ENCODE peak calls at places on chromosomes 6 and 20, in nine cellular contexts. One of them, this sample, is unnamed.

GRCh38 chr6:112286010-112286409 is 31.6 kb upstream of the LAMA4 start:
- DNase-seq in foreskin fibroblast: no peak
- DNase-seq in left cardiac atrium: no peak
- DNase-seq in cerebellum: no peak
- DNase-seq in ovary: no peak
- DNase-seq in stimulated activated CD4-positive, alpha-beta T cell treated with anti-CD3 and anti-CD28 coated beads, Interleukin-4, amount 100 ng/mL, for 48 hours: peak; percentile 42
- DNase-seq in NCI-H460: no peak
- DNase-seq in left ventricle myocardium inferior: no peak
- DNase-seq in Daoy: peak; percentile 44
- DNase-seq in this sample: no peak

GRCh38 chr20:48294196-48294595 is 508.9 kb upstream of the SULF2 start:
- DNase-seq in foreskin fibroblast: peak; percentile 45
- DNase-seq in left cardiac atrium: no peak
- DNase-seq in cerebellum: no peak
- DNase-seq in ovary: no peak
- DNase-seq in stimulated activated CD4-positive, alpha-beta T cell treated with anti-CD3 and anti-CD28 coated beads, Interleukin-4, amount 100 ng/mL, for 48 hours: no peak
- DNase-seq in NCI-H460: no peak
- DNase-seq in left ventricle myocardium inferior: no peak
- DNase-seq in Daoy: peak; percentile 87
- DNase-seq in this sample: no peak

GRCh38 chr6:37602360-37602759 is 95.3 kb downstream of the MDGA1 start:
- DNase-seq in foreskin fibroblast: peak; percentile 62
- DNase-seq in left cardiac atrium: no peak
- DNase-seq in cerebellum: no peak
- DNase-seq in ovary: no peak
- DNase-seq in stimulated activated CD4-positive, alpha-beta T cell treated with anti-CD3 and anti-CD28 coated beads, Interleukin-4, amount 100 ng/mL, for 48 hours: no peak
- DNase-seq in NCI-H460: no peak
- DNase-seq in left ventricle myocardium inferior: no peak
- DNase-seq in Daoy: no peak
- DNase-seq in this sample: no peak

GRCh38 chr6:150835620-150836019 is 29.9 kb upstream of the MTHFD1L start:
- DNase-seq in foreskin fibroblast: no peak
- DNase-seq in left cardiac atrium: no peak
- DNase-seq in cerebellum: no peak
- DNase-seq in ovary: no peak
- DNase-seq in stimulated activated CD4-positive, alpha-beta T cell treated with anti-CD3 and anti-CD28 coated beads, Interleukin-4, amount 100 ng/mL, for 48 hours: no peak
- DNase-seq in NCI-H460: no peak
- DNase-seq in left ventricle myocardium inferior: no peak
- DNase-seq in Daoy: no peak
- DNase-seq in this sample: no peak

GRCh38 chr6:111471533-111471932 is 11.5 kb downstream of the REV3L start:
- DNase-seq in foreskin fibroblast: no peak
- DNase-seq in left cardiac atrium: no peak
- DNase-seq in cerebellum: no peak
- DNase-seq in ovary: no peak
- DNase-seq in stimulated activated CD4-positive, alpha-beta T cell treated with anti-CD3 and anti-CD28 coated beads, Interleukin-4, amount 100 ng/mL, for 48 hours: no peak
- DNase-seq in NCI-H460: no peak
- DNase-seq in left ventricle myocardium inferior: no peak
- DNase-seq in Daoy: no peak
- DNase-seq in this sample: no peak

GRCh38 chr6:7193122-7193521 is 85.4 kb downstream of the RREB1 start:
- DNase-seq in foreskin fibroblast: no peak
- DNase-seq in left cardiac atrium: no peak
- DNase-seq in cerebellum: no peak
- DNase-seq in ovary: no peak
- DNase-seq in stimulated activated CD4-positive, alpha-beta T cell treated with anti-CD3 and anti-CD28 coated beads, Interleukin-4, amount 100 ng/mL, for 48 hours: no peak
- DNase-seq in NCI-H460: no peak
- DNase-seq in left ventricle myocardium inferior: no peak
- DNase-seq in Daoy: no peak
- DNase-seq in this sample: no peak

GRCh38 chr20:4666001-4666470 is 55.7 kb upstream of the PRND start:
- DNase-seq in foreskin fibroblast: peak; percentile 68
- DNase-seq in left cardiac atrium: no peak
- DNase-seq in cerebellum: no peak
- DNase-seq in ovary: no peak
- DNase-seq in stimulated activated CD4-positive, alpha-beta T cell treated with anti-CD3 and anti-CD28 coated beads, Interleukin-4, amount 100 ng/mL, for 48 hours: peak; percentile 35
- DNase-seq in NCI-H460: peak; percentile 34
- DNase-seq in left ventricle myocardium inferior: no peak
- DNase-seq in Daoy: peak; percentile 80
- DNase-seq in this sample: no peak

GRCh38 chr6:9708600-9708999 is 706.3 kb downstream of the TFAP2A start:
- DNase-seq in foreskin fibroblast: no peak
- DNase-seq in left cardiac atrium: no peak
- DNase-seq in cerebellum: no peak
- DNase-seq in ovary: no peak
- DNase-seq in stimulated activated CD4-positive, alpha-beta T cell treated with anti-CD3 and anti-CD28 coated beads, Interleukin-4, amount 100 ng/mL, for 48 hours: no peak
- DNase-seq in NCI-H460: no peak
- DNase-seq in left ventricle myocardium inferior: no peak
- DNase-seq in Daoy: no peak
- DNase-seq in this sample: no peak

GRCh38 chr6:8193541-8193940 is 91.2 kb upstream of the EEF1E1 start:
- DNase-seq in foreskin fibroblast: no peak
- DNase-seq in left cardiac atrium: no peak
- DNase-seq in cerebellum: no peak
- DNase-seq in ovary: no peak
- DNase-seq in stimulated activated CD4-positive, alpha-beta T cell treated with anti-CD3 and anti-CD28 coated beads, Interleukin-4, amount 100 ng/mL, for 48 hours: no peak
- DNase-seq in NCI-H460: no peak
- DNase-seq in left ventricle myocardium inferior: no peak
- DNase-seq in Daoy: no peak
- DNase-seq in this sample: no peak

GRCh38 chr6:148398244-148398643 is 55.6 kb downstream of the SASH1 start:
- DNase-seq in foreskin fibroblast: no peak
- DNase-seq in left cardiac atrium: no peak
- DNase-seq in cerebellum: no peak
- DNase-seq in ovary: no peak
- DNase-seq in stimulated activated CD4-positive, alpha-beta T cell treated with anti-CD3 and anti-CD28 coated beads, Interleukin-4, amount 100 ng/mL, for 48 hours: no peak
- DNase-seq in NCI-H460: no peak
- DNase-seq in left ventricle myocardium inferior: no peak
- DNase-seq in Daoy: no peak
- DNase-seq in this sample: no peak

GRCh38 chr6:81487489-81487888 is 265.0 kb downstream of the TENT5A start:
- DNase-seq in foreskin fibroblast: peak; percentile 10
- DNase-seq in left cardiac atrium: peak; percentile 52
- DNase-seq in cerebellum: peak; percentile 0
- DNase-seq in ovary: peak; percentile 64
- DNase-seq in stimulated activated CD4-positive, alpha-beta T cell treated with anti-CD3 and anti-CD28 coated beads, Interleukin-4, amount 100 ng/mL, for 48 hours: no peak
- DNase-seq in NCI-H460: no peak
- DNase-seq in left ventricle myocardium inferior: peak; percentile 40
- DNase-seq in Daoy: peak; percentile 60
- DNase-seq in this sample: no peak

GRCh38 chr20:53737404-53738038 is 143.9 kb upstream of the ZNF217 start:
- DNase-seq in foreskin fibroblast: peak; percentile 32
- DNase-seq in left cardiac atrium: no peak
- DNase-seq in cerebellum: no peak
- DNase-seq in ovary: no peak
- DNase-seq in stimulated activated CD4-positive, alpha-beta T cell treated with anti-CD3 and anti-CD28 coated beads, Interleukin-4, amount 100 ng/mL, for 48 hours: no peak
- DNase-seq in NCI-H460: no peak
- DNase-seq in left ventricle myocardium inferior: no peak
- DNase-seq in Daoy: peak; percentile 60
- DNase-seq in this sample: no peak

GRCh38 chr20:2602746-2603145 is 49.7 kb upstream of the NOP56 start:
- DNase-seq in foreskin fibroblast: no peak
- DNase-seq in left cardiac atrium: no peak
- DNase-seq in cerebellum: no peak
- DNase-seq in ovary: no peak
- DNase-seq in stimulated activated CD4-positive, alpha-beta T cell treated with anti-CD3 and anti-CD28 coated beads, Interleukin-4, amount 100 ng/mL, for 48 hours: no peak
- DNase-seq in NCI-H460: no peak
- DNase-seq in left ventricle myocardium inferior: no peak
- DNase-seq in Daoy: no peak
- DNase-seq in this sample: no peak

GRCh38 chr20:35731469-35731788 is 10.6 kb downstream of the RBM39 start:
- DNase-seq in foreskin fibroblast: no peak
- DNase-seq in left cardiac atrium: no peak
- DNase-seq in cerebellum: no peak
- DNase-seq in ovary: no peak
- DNase-seq in stimulated activated CD4-positive, alpha-beta T cell treated with anti-CD3 and anti-CD28 coated beads, Interleukin-4, amount 100 ng/mL, for 48 hours: no peak
- DNase-seq in NCI-H460: no peak
- DNase-seq in left ventricle myocardium inferior: no peak
- DNase-seq in Daoy: no peak
- DNase-seq in this sample: no peak

GRCh38 chr20:53876956-53877355 is 193.4 kb downstream of the BCAS1 start:
- DNase-seq in foreskin fibroblast: no peak
- DNase-seq in left cardiac atrium: no peak
- DNase-seq in cerebellum: no peak
- DNase-seq in ovary: no peak
- DNase-seq in stimulated activated CD4-positive, alpha-beta T cell treated with anti-CD3 and anti-CD28 coated beads, Interleukin-4, amount 100 ng/mL, for 48 hours: no peak
- DNase-seq in NCI-H460: no peak
- DNase-seq in left ventricle myocardium inferior: no peak
- DNase-seq in Daoy: no peak
- DNase-seq in this sample: no peak

GRCh38 chr6:150057501-150057951 is 11.4 kb downstream of the ULBP3 start:
- DNase-seq in foreskin fibroblast: no peak
- DNase-seq in left cardiac atrium: no peak
- DNase-seq in cerebellum: no peak
- DNase-seq in ovary: no peak
- DNase-seq in stimulated activated CD4-positive, alpha-beta T cell treated with anti-CD3 and anti-CD28 coated beads, Interleukin-4, amount 100 ng/mL, for 48 hours: no peak
- DNase-seq in NCI-H460: no peak
- DNase-seq in left ventricle myocardium inferior: no peak
- DNase-seq in Daoy: no peak
- DNase-seq in this sample: no peak

GRCh38 chr6:136952714-136953260 is 30.7 kb downstream of the SLC35D3 start:
- DNase-seq in foreskin fibroblast: no peak
- DNase-seq in left cardiac atrium: no peak
- DNase-seq in cerebellum: no peak
- DNase-seq in ovary: no peak
- DNase-seq in stimulated activated CD4-positive, alpha-beta T cell treated with anti-CD3 and anti-CD28 coated beads, Interleukin-4, amount 100 ng/mL, for 48 hours: no peak
- DNase-seq in NCI-H460: no peak
- DNase-seq in left ventricle myocardium inferior: no peak
- DNase-seq in Daoy: peak; percentile 10
- DNase-seq in this sample: no peak

GRCh38 chr6:48928937-48929336 is 534.1 kb downstream of the MMUT start:
- DNase-seq in foreskin fibroblast: peak; percentile 1
- DNase-seq in left cardiac atrium: no peak
- DNase-seq in cerebellum: no peak
- DNase-seq in ovary: no peak
- DNase-seq in stimulated activated CD4-positive, alpha-beta T cell treated with anti-CD3 and anti-CD28 coated beads, Interleukin-4, amount 100 ng/mL, for 48 hours: no peak
- DNase-seq in NCI-H460: no peak
- DNase-seq in left ventricle myocardium inferior: no peak
- DNase-seq in Daoy: no peak
- DNase-seq in this sample: no peak

This sample was measured in hepatic stellate cell.